ENCODE peak calls at places on chromosomes 6 and 20, in four cellular contexts. R is K562, P is pancreas, M is body of pancreas. F is an unnamed sample.

GRCh38 chr6:168985705-168986104 is 267.9 kb downstream of the THBS2 start:
- ATAC-seq in M (no peak), R (no peak), P (no peak), F (no peak)

GRCh38 chr6:64505312-64505711 is 869.7 kb downstream of the PHF3 start:
- ATAC-seq in P (no peak), M (no peak), R (peak; percentile 46), F (no peak)

GRCh38 chr6:127776320-127776719 is 124.5 kb downstream of the THEMIS start:
- ATAC-seq in P (no peak), R (no peak), M (no peak), F (no peak)

GRCh38 chr6:32794510-32794909 is 22.3 kb downstream of the HLA-DOB start:
- ATAC-seq in R (no peak), P (no peak), M (no peak), F (no peak)

GRCh38 chr20:2914160-2914559 is 40.9 kb downstream of the PTPRA start:
- ATAC-seq in P (peak; percentile 45), R (peak; percentile 69), M (no peak), F (no peak)

GRCh38 chr6:11711994-11712698 is 66.5 kb downstream of the ADTRP start:
- ATAC-seq in P (no peak), R (no peak), M (no peak), F (peak; percentile 3)

GRCh38 chr6:30508890-30509736 is 19.8 kb downstream of the HLA-E start:
- ATAC-seq in M (no peak), R (peak; percentile 42), P (no peak), F (no peak)

GRCh38 chr20:57208198-57208597 is 58.2 kb downstream of the BMP7 start:
- ATAC-seq in M (no peak), P (no peak), R (no peak), F (no peak)

GRCh38 chr6:7108964-7109836 is 1.4 kb downstream of the RREB1 start:
- ATAC-seq in M (peak; percentile 38), R (peak; percentile 15), P (peak; percentile 48), F (peak; percentile 73)

GRCh38 chr6:44105993-44106740 is 21.1 kb downstream of the MRPL14 start:
- ATAC-seq in P (no peak), M (no peak), R (no peak), F (no peak)

GRCh38 chr6:72497186-72497585 is 124.7 kb upstream of the KCNQ5 start:
- ATAC-seq in R (no peak), P (no peak), M (no peak), F (no peak)

GRCh38 chr6:107418118-107418517 is 41.2 kb downstream of the PDSS2 start:
- ATAC-seq in M (no peak), R (peak; percentile 82), P (no peak), F (no peak)

GRCh38 chr6:52946301-52946700 is 36.8 kb upstream of the GSTA3 start:
- ATAC-seq in P (no peak), M (no peak), R (no peak), F (no peak)

GRCh38 chr20:23671479-23671878 is 17.4 kb downstream of the CST4 start:
- ATAC-seq in P (no peak), M (no peak), R (no peak), F (no peak)
- H3K4me3 ChIP-seq in P (no peak overlapping the region), M (no peak overlapping the region), R (no peak overlapping the region), F (no peak overlapping the region)

GRCh38 chr6:47736083-47736700 is 37.8 kb downstream of the ADGRF4 start:
- ATAC-seq in P (no peak), R (no peak), M (no peak), F (no peak)
- H3K4me3 ChIP-seq in P (no peak overlapping the region), R (no peak overlapping the region), M (no peak overlapping the region), F (no peak overlapping the region)

GRCh38 chr6:160534050-160534696 is 129.9 kb downstream of the LPA start:
- ATAC-seq in P (peak; percentile 83), R (peak; percentile 93), M (peak; percentile 66), F (peak; percentile 74)
- H3K4me3 ChIP-seq in P (no peak overlapping the region), R (no peak overlapping the region), M (no peak overlapping the region), F (no peak overlapping the region)

GRCh38 chr6:83708546-83708969 is 343 bp downstream of the SNAP91 start:
- ATAC-seq in M (peak; percentile 50), P (peak; percentile 68), R (no peak), F (peak; percentile 47)

GRCh38 chr6:83707829-83708545 is 914 bp downstream of the SNAP91 start:
- ATAC-seq in R (no peak), P (peak; percentile 59), M (peak; percentile 27), F (peak; percentile 15)

GRCh38 chr6:83708970-83709747 is at the start of gene SNAP91:
- ATAC-seq in M (peak; percentile 64), R (no peak), P (peak; percentile 87), F (peak; percentile 55)

GRCh38 chr6:83711958-83712357 is 3.1 kb upstream of the SNAP91 start:
- ATAC-seq in P (no peak), R (no peak), M (no peak), F (no peak)

DNA sequence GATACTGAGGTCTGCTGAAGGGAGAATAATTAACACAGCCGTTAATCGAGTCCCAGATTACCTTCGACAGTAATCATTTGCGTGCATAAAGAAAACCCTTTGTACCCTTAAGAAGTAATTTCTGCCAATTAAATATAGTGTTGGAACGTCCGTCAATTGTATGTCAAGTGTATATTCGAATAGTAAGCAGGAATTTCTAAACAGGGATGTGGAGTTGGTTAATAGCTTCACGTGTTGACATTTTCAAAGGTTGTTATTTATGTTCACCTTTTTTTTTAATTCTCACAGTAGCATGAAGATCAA is 798 bp upstream of the SNAP91 start:
- ATAC-seq in R (no peak), P (no peak), M (no peak), F (no peak)
- H3K4me3 ChIP-seq in R (no peak overlapping the region), P (no peak overlapping the region), M (no peak overlapping the region), F (peak overlapping the region; percentile 69)

DNA sequence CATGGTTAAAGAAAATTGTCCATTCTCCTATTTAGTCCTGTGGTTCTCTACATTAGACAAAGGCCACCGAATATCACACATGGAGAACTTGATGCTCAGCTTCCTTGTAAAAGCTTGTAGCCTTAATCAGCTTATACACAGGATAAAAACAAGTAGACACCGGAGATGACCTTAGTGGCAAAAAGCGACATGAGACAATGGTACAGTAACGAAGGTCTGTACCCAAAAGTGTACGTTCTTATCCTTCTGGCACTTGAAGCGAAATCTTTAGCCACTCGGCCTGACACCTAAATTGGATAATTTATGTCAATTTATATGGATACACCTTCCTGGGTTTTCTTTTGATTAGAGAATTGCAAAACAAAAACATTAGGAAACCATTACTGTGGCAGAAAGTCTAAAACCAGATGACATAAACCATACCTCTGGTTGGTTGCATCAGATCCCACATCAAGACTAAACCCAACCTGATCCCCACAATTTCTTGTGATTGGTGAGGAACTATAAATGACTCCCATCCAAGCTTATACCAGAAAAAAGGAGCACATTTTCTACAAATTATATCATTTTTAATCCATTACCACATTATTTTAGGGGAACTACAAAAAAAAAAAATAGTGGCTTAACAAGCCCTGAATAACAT is 6.1 kb downstream of the RBM39 start:
- ATAC-seq in P (no peak), M (no peak), R (no peak), F (no peak)
- H3K4me3 ChIP-seq in P (peak overlapping the region; percentile 6), M (no peak overlapping the region), R (no peak overlapping the region), F (peak overlapping the region; percentile 18)

GRCh38 chr6:15493437-15494168 is 169.2 kb downstream of the DTNBP1 start:
- ATAC-seq in R (no peak), P (no peak), M (no peak), F (no peak)
- H3K4me3 ChIP-seq in R (no peak overlapping the region), P (no peak overlapping the region), M (no peak overlapping the region), F (no peak overlapping the region)

GRCh38 chr20:62551408-62552323 is 75.9 kb upstream of the GATA5 start:
- ATAC-seq in P (no peak), R (no peak), M (no peak), F (no peak)
- H3K4me3 ChIP-seq in P (no peak overlapping the region), R (no peak overlapping the region), M (no peak overlapping the region), F (peak overlapping the region; percentile 70)

GRCh38 chr20:31824554-31825313 is 5.6 kb downstream of the MYLK2 start:
- ATAC-seq in M (no peak), R (no peak), P (no peak), F (no peak)

GRCh38 chr20:31824125-31824485 is 4.9 kb downstream of the MYLK2 start:
- ATAC-seq in P (no peak), M (no peak), R (no peak), F (no peak)

GRCh38 chr20:31821427-31821826 is 2.3 kb downstream of the MYLK2 start:
- ATAC-seq in R (no peak), P (no peak), M (no peak), F (no peak)

GRCh38 chr20:31823360-31824124 is 4.4 kb downstream of the MYLK2 start:
- ATAC-seq in M (no peak), P (no peak), R (no peak), F (no peak)

GRCh38 chr20:31822421-31823330 is 3.5 kb downstream of the MYLK2 start:
- ATAC-seq in P (peak; percentile 82), R (peak; percentile 95), M (peak; percentile 84), F (peak; percentile 85)
- H3K4me3 ChIP-seq in P (peak overlapping the region; percentile 19), R (no peak overlapping the region), M (no peak overlapping the region), F (peak overlapping the region; percentile 17)

GRCh38 chr6:155519339-155519738 is 63.7 kb upstream of the NOX3 start:
- ATAC-seq in P (no peak), M (no peak), R (no peak), F (no peak)
- H3K4me3 ChIP-seq in P (no peak overlapping the region), M (no peak overlapping the region), R (no peak overlapping the region), F (no peak overlapping the region)

GRCh38 chr6:98627129-98627775 is 207.1 kb upstream of the POU3F2 start:
- ATAC-seq in R (no peak), P (no peak), M (no peak), F (no peak)
- H3K4me3 ChIP-seq in R (no peak overlapping the region), P (no peak overlapping the region), M (no peak overlapping the region), F (no peak overlapping the region)

F was measured in gastroesophageal sphincter.